ENCODE peak calls at places on chromosomes 3 and 15, in ten cellular contexts. I is effector memory CD4-positive, alpha-beta T cell; A is COR-L47; M is omental fat pad; S is pulmonary artery endothelial cell; P is fibroblast of mammary gland; N is RCC 7860; K is CD8-positive, alpha-beta T cell; C is NCI-H146; W is iris pigment epithelial cell. U is an unnamed sample.
A peak's percentile ranks its signal among the peaks of the same experiment; 100 is the strongest.

GRCh38 chr15:25246641-25247417 is 192.0 kb downstream of the UBE3A start:
- DNase-seq in I (no peak), A (no peak), M (peak; percentile 7), S (no peak), P (no peak), N (no peak), K (no peak), C (no peak), W (no peak), U (no peak)

GRCh38 chr3:14235896-14236295 is 57.3 kb downstream of the LSM3 start:
- DNase-seq in I (no peak), A (no peak), M (no peak), S (no peak), P (no peak), N (no peak), K (no peak), C (no peak), W (no peak), U (no peak)

GRCh38 chr15:78909791-78910228 is 35.0 kb downstream of the CTSH start:
- DNase-seq in I (peak; percentile 25), A (peak; percentile 22), M (no peak), S (no peak), P (peak; percentile 55), N (peak; percentile 22), K (no peak), C (no peak), W (peak; percentile 34), U (no peak)

GRCh38 chr15:48695088-48695834 is 49.8 kb upstream of the FBN1 start:
- DNase-seq in I (no peak), A (no peak), M (no peak), S (peak; percentile 19), P (peak; percentile 93), N (peak; percentile 78), K (no peak), C (no peak), W (peak; percentile 92), U (peak; percentile 69)

GRCh38 chr15:82680200-82681102 is 29.2 kb downstream of the AP3B2 start:
- DNase-seq in I (peak; percentile 67), A (peak; percentile 92), M (no peak), S (no peak), P (no peak), N (no peak), K (peak; percentile 75), C (peak; percentile 88), W (no peak), U (no peak)

GRCh38 chr3:138078901-138079344 is 36.5 kb downstream of the DZIP1L start:
- DNase-seq in I (no peak), A (no peak), M (no peak), S (no peak), P (peak; percentile 98), N (peak; percentile 94), K (no peak), C (no peak), W (peak; percentile 99), U (peak; percentile 82)

GRCh38 chr15:60744826-60745225 is 265.9 kb upstream of the ICE2 start:
- DNase-seq in I (no peak), A (no peak), M (no peak), S (no peak), P (no peak), N (no peak), K (no peak), C (no peak), W (no peak), U (no peak)

GRCh38 chr15:66269326-66270090 is 16.0 kb upstream of the MEGF11 start:
- DNase-seq in I (no peak), A (no peak), M (no peak), S (no peak), P (peak; percentile 37), N (peak; percentile 41), K (no peak), C (peak; percentile 69), W (peak; percentile 38), U (peak; percentile 71)

GRCh38 chr15:70354260-70354894 is 256.7 kb upstream of the TLE3 start:
- DNase-seq in I (no peak), A (no peak), M (no peak), S (no peak), P (no peak), N (no peak), K (no peak), C (no peak), W (no peak), U (no peak)

GRCh38 chr3:123719785-123720531 is 135.1 kb upstream of the HACD2 start:
- DNase-seq in I (no peak), A (no peak), M (no peak), S (no peak), P (no peak), N (no peak), K (no peak), C (no peak), W (no peak), U (no peak)

GRCh38 chr15:23859008-23859407 is 171.9 kb upstream of the NDN start:
- DNase-seq in I (no peak), A (no peak), M (no peak), S (no peak), P (no peak), N (no peak), K (no peak), C (no peak), W (no peak), U (no peak)

GRCh38 chr3:187739125-187739560 is 6.1 kb downstream of the BCL6 start:
- DNase-seq in I (no peak), A (no peak), M (no peak), S (no peak), P (no peak), N (no peak), K (no peak), C (no peak), W (no peak), U (no peak)

GRCh38 chr15:49984436-49984835 is 134.6 kb downstream of the ATP8B4 start:
- DNase-seq in I (no peak), A (no peak), M (no peak), S (no peak), P (no peak), N (no peak), K (no peak), C (no peak), W (no peak), U (no peak)

GRCh38 chr3:187807086-187807862 is 62.0 kb upstream of the BCL6 start:
- DNase-seq in I (no peak), A (no peak), M (no peak), S (no peak), P (peak; percentile 82), N (no peak), K (no peak), C (no peak), W (peak; percentile 74), U (no peak)

GRCh38 chr3:77149382-77149781 is 109.5 kb downstream of the ROBO2 start:
- DNase-seq in I (no peak), A (no peak), M (no peak), S (no peak), P (no peak), N (no peak), K (no peak), C (no peak), W (no peak), U (no peak)